ENCODE peak calls at places on chromosomes 3 and 15, in nine cellular contexts. M, F, Q, D, W, C, Z, B and X are unnamed samples.

GRCh38 chr3:115146418-115147328 is at the start of gene ZBTB20:
- DNase-seq in M (peak; percentile 42), F (peak; percentile 85), Q (peak; percentile 80), D (peak; percentile 94), W (peak; percentile 86), C (peak; percentile 66), Z (peak; percentile 40), B (peak; percentile 12), X (peak; percentile 64)

GRCh38 chr3:127791221-127791913 is 30.9 kb downstream of the MGLL start:
- DNase-seq in M (peak; percentile 34), F (no peak), Q (peak; percentile 38), D (no peak), W (peak; percentile 52), C (no peak), Z (no peak), B (no peak), X (peak; percentile 35)

GRCh38 chr3:32438596-32439344 is 47.1 kb downstream of the CMTM7 start:
- DNase-seq in M (no peak), F (no peak), Q (no peak), D (peak; percentile 37), W (no peak), C (no peak), Z (no peak), B (no peak), X (no peak)

GRCh38 chr3:43445820-43446219 is 159.5 kb downstream of the SNRK start:
- DNase-seq in M (no peak), F (no peak), Q (no peak), D (no peak), W (peak; percentile 17), C (no peak), Z (no peak), B (no peak), X (no peak)

GRCh38 chr3:177249203-177249602 is 51.9 kb upstream of the TBL1XR1 start:
- DNase-seq in M (no peak), F (no peak), Q (no peak), D (peak; percentile 39), W (no peak), C (no peak), Z (no peak), B (no peak), X (no peak)

GRCh38 chr15:67805871-67806538 is 19.3 kb upstream of the SKOR1 start:
- DNase-seq in M (no peak), F (no peak), Q (no peak), D (no peak), W (peak; percentile 52), C (no peak), Z (no peak), B (no peak), X (no peak)

GRCh38 chr3:42635111-42635510 is 18.4 kb upstream of the ZBTB47 start:
- DNase-seq in M (no peak), F (no peak), Q (peak; percentile 45), D (no peak), W (no peak), C (no peak), Z (no peak), B (no peak), X (no peak)

GRCh38 chr15:89749951-89750559 is 994 bp downstream of the MESP1 start:
- DNase-seq in M (no peak), F (no peak), Q (peak; percentile 25), D (no peak), W (peak; percentile 45), C (no peak), Z (no peak), B (no peak), X (no peak)

GRCh38 chr15:80645494-80646065 is 49.5 kb upstream of the ABHD17C start:
- DNase-seq in M (no peak), F (no peak), Q (no peak), D (peak; percentile 57), W (no peak), C (no peak), Z (no peak), B (no peak), X (no peak)

GRCh38 chr15:88586401-88587162 is 34.6 kb upstream of the AEN start:
- DNase-seq in M (peak; percentile 81), F (no peak), Q (no peak), D (no peak), W (no peak), C (no peak), Z (no peak), B (no peak), X (no peak)

GRCh38 chr15:71152542-71152941 is 37.3 kb downstream of the THSD4 start:
- DNase-seq in M (no peak), F (no peak), Q (no peak), D (peak; percentile 88), W (no peak), C (no peak), Z (no peak), B (no peak), X (no peak)

GRCh38 chr3:171348121-171348520 is 112.1 kb downstream of the TNIK start:
- DNase-seq in M (no peak), F (no peak), Q (peak; percentile 6), D (no peak), W (no peak), C (no peak), Z (no peak), B (no peak), X (no peak)

GRCh38 chr15:72116680-72117447 is 1.1 kb downstream of the MYO9A start:
- DNase-seq in M (peak; percentile 25), F (peak; percentile 79), Q (peak; percentile 48), D (no peak), W (peak; percentile 63), C (peak; percentile 16), Z (peak; percentile 8), B (no peak), X (no peak)

GRCh38 chr15:90903733-90904536 is 833 bp downstream of the MAN2A2 start:
- DNase-seq in M (no peak), F (no peak), Q (peak; percentile 40), D (no peak), W (peak; percentile 58), C (peak; percentile 33), Z (no peak), B (no peak), X (no peak)

GRCh38 chr3:22089284-22089683 is 338.3 kb upstream of the ZNF385D start:
- DNase-seq in M (peak; percentile 1), F (no peak), Q (peak; percentile 37), D (no peak), W (peak; percentile 45), C (peak; percentile 7), Z (no peak), B (no peak), X (no peak)
- TF ChIP-seq CTCF in M (peak; percentile 53), F (no peak), Q (peak; percentile 23), D (peak; percentile 35), W (peak; percentile 66), C (peak; percentile 26), Z (peak; percentile 71), B (no peak), X (peak; percentile 45)

GRCh38 chr3:50319872-50320625 is 2.5 kb downstream of the HYAL2 start:
- DNase-seq in M (no peak), F (no peak), Q (no peak), D (no peak), W (no peak), C (peak; percentile 4), Z (no peak), B (no peak), X (no peak)
- TF ChIP-seq CTCF in M (no peak), F (no peak), Q (no peak), D (no peak), W (no peak), C (no peak), Z (no peak), B (no peak), X (no peak)

GRCh38 chr3:158731938-158732855 is at the start of gene RARRES1:
- DNase-seq in M (peak; percentile 34), F (no peak), Q (no peak), D (no peak), W (peak; percentile 81), C (peak; percentile 50), Z (peak; percentile 55), B (no peak), X (peak; percentile 49)
- TF ChIP-seq CTCF in M (no peak), F (no peak), Q (no peak), D (peak; percentile 9), W (peak; percentile 26), C (no peak), Z (no peak), B (no peak), X (no peak)

GRCh38 chr15:75640483-75641175 is 605 bp upstream of the IMP3 start:
- DNase-seq in M (no peak), F (no peak), Q (peak; percentile 90), D (no peak), W (peak; percentile 33), C (no peak), Z (no peak), B (no peak), X (no peak)
- TF ChIP-seq CTCF in M (peak; percentile 65), F (no peak), Q (peak; percentile 37), D (no peak), W (peak; percentile 27), C (no peak), Z (no peak), B (no peak), X (no peak)

DNA sequence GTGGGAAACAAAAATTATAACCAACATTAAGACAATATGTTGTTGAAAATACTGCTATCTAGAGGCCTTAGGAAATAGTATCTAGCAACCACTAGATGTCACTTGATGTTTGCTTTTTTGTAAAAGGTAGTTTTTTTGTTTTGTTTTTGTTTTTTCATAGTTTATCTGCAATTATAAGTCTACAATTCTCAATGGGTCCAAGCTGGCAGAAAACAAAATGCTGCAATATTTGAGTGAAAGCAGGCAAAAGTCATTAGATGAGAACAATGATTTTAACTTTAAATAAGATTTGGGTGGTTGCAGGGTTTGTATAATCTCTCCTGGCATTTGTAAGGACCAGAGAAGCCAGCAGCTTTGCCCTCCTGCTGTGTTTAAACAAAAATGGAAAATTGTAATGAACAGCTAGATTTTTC is 27.0 kb downstream of the DUT start:
- DNase-seq in M (peak; percentile 32), F (no peak), Q (peak; percentile 25), D (no peak), W (peak; percentile 32), C (no peak), Z (no peak), B (no peak), X (no peak)
- TF ChIP-seq CTCF in M (peak; percentile 83), F (peak; percentile 52), Q (no peak), D (peak; percentile 53), W (peak; percentile 77), C (peak; percentile 73), Z (peak; percentile 75), B (peak; percentile 44), X (peak; percentile 19)